ENCODE peak calls at places on chromosomes 16 and 17, in five cellular contexts. S is HepG2, U is H1, P is K562, R is GM12878. I is an unnamed sample.

GRCh38 chr17:43070872-43071271 is 45.8 kb downstream of the RND2 start:
- DNase-seq in P (no peak), S (no peak), U (no peak), R (no peak), I (no peak)

GRCh38 chr17:80187493-80187892 is 17.7 kb downstream of the CARD14 start:
- DNase-seq in S (no peak), P (no peak), R (no peak), U (no peak), I (no peak)

GRCh38 chr17:67469208-67469980 is 92.3 kb downstream of the PITPNC1 start:
- DNase-seq in S (peak), P (no peak), U (no peak), R (no peak), I (no peak)

GRCh38 chr17:75496005-75496404 is 19.3 kb downstream of the CASKIN2 start:
- DNase-seq in R (no peak), P (no peak), U (no peak), S (no peak), I (no peak)

GRCh38 chr16:84404936-84405640 is 36.8 kb downstream of the ATP2C2 start:
- DNase-seq in U (no peak), P (no peak), S (no peak), R (no peak), I (no peak)

GRCh38 chr17:39652635-39653315 is 12.4 kb upstream of the TCAP start:
- DNase-seq in S (peak), P (no peak), U (no peak), R (no peak), I (no peak)

GRCh38 chr17:64964796-64965195 is 45.5 kb upstream of the LRRC37A3 start:
- DNase-seq in S (no peak), U (no peak), P (no peak), R (no peak), I (no peak)

GRCh38 chr17:55996826-55997225 is 156.4 kb upstream of the ANKFN1 start:
- DNase-seq in P (no peak), U (no peak), R (no peak), S (no peak), I (no peak)

GRCh38 chr17:37131064-37131463 is 182.3 kb downstream of the AATF start:
- DNase-seq in R (no peak), P (no peak), S (no peak), U (no peak), I (no peak)

GRCh38 chr17:1362964-1363363 is 37.1 kb downstream of the YWHAE start:
- DNase-seq in S (no peak), R (no peak), P (no peak), U (no peak), I (no peak)

GRCh38 chr17:83131268-83132011 is 52.0 kb downstream of the METRNL start:
- DNase-seq in R (no peak), P (peak), U (no peak), S (no peak), I (no peak)

GRCh38 chr17:48462946-48463345 is 32.9 kb upstream of the SKAP1 start:
- DNase-seq in S (no peak), P (no peak), U (no peak), R (no peak), I (no peak)

GRCh38 chr16:24668481-24669001 is 60.9 kb upstream of the TNRC6A start:
- DNase-seq in U (no peak), S (no peak), R (no peak), P (no peak), I (no peak)

GRCh38 chr17:15479697-15480096 is 12.3 kb upstream of the CDRT4 start:
- DNase-seq in P (no peak), S (peak), R (no peak), U (no peak), I (peak)

GRCh38 chr16:79316004-79316458 is 284.5 kb downstream of the MAF start:
- DNase-seq in P (no peak), S (no peak), R (peak), U (no peak), I (no peak)

GRCh38 chr17:32100971-32101631 is 41.2 kb upstream of the RHOT1 start:
- DNase-seq in S (no peak), U (no peak), R (no peak), P (no peak), I (no peak)

GRCh38 chr16:46745594-46745993 is 2.5 kb downstream of the MYLK3 start:
- DNase-seq in S (no peak), R (no peak), P (no peak), U (no peak), I (no peak)

GRCh38 chr16:67993207-67994036 is 5.9 kb downstream of the DPEP2 start:
- DNase-seq in P (peak), S (peak), R (no peak), U (no peak), I (peak)

GRCh38 chr16:19856120-19856519 is 28.5 kb downstream of the GPRC5B start:
- DNase-seq in R (no peak), S (no peak), P (no peak), U (no peak), I (no peak)

GRCh38 chr16:19853973-19854876 is 30.4 kb downstream of the GPRC5B start:
- DNase-seq in P (no peak), S (no peak), R (no peak), U (no peak), I (no peak)

GRCh38 chr16:19853132-19853972 is 31.3 kb downstream of the GPRC5B start:
- DNase-seq in S (no peak), P (no peak), U (no peak), R (no peak), I (no peak)

GRCh38 chr16:19850131-19850817 is 34.4 kb downstream of the GPRC5B start:
- DNase-seq in S (no peak), P (no peak), U (no peak), R (no peak), I (no peak)

DNA sequence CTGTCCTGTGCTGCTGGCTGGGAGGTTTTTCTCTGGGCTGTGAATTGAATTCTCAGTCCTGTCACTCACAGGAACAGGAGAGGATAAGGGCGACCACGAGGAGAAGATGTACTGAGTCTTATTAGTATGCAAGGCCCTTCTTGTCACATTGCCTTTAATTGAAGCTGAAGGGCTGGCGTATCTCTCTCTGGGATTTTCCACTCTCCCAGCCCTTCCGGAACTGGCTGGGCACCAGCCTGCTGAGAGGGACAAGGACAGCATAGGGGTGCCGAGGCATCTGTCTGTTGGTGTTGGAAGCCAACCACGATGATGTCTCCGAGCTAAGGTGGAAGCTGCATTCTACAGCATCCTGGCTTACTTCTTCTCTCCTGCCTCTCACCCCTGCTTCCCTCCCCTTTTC is 33.2 kb downstream of the GPRC5B start:
- DNase-seq in P (no peak), S (no peak), U (no peak), R (no peak), I (no peak)
- TF ChIP-seq ATF3 in P (no peak), S (no peak), U (no peak), R (no peak), I (no peak)

DNA sequence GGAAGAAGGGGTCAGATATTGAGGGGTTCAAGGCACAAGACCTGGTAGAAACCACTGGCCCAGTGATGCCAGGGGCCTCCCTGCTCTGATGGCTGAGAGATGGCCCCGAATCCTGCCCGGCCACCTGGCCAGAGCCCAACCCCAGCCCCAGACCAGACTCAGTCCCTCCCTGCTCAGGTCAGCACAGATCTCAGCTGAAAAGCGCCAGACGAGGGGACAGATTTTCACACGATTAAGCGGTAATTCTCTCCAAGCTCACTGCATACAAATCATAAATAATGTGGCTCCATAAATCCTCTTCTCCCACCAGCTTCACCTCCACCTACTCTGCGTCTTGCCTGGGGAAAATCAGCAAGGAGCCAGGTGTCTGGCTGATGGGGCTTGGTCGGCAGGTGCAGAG is 57.1 kb downstream of the ENGASE start:
- DNase-seq in U (no peak), S (no peak), R (no peak), P (no peak), I (no peak)
- H3K27ac ChIP-seq in U (no peak), S (no peak), R (no peak), P (no peak), I (no peak)

GRCh38 chr17:33227911-33228310 is 65.2 kb downstream of the ASIC2 start:
- DNase-seq in U (no peak), S (no peak), P (no peak), R (no peak), I (no peak)
- TF ChIP-seq JUND in U (no peak), S (no peak), P (no peak), R (no peak), I (no peak)

GRCh38 chr17:7261377-7262191 is 694 bp downstream of the CLDN7 start:
- DNase-seq in R (no peak), U (no peak), P (no peak), S (no peak), I (no peak)
- TF ChIP-seq ATF3 in R (no peak), U (no peak), P (no peak), S (no peak), I (no peak)

GRCh38 chr17:74239169-74239568 is 25.8 kb downstream of the TTYH2 start:
- DNase-seq in P (no peak), S (no peak), R (no peak), U (no peak), I (no peak)

GRCh38 chr17:74234482-74234881 is 21.1 kb downstream of the TTYH2 start:
- DNase-seq in R (no peak), S (no peak), U (no peak), P (no peak), I (no peak)

GRCh38 chr17:74235040-74235581 is 21.7 kb downstream of the TTYH2 start:
- DNase-seq in P (peak), U (no peak), R (peak), S (no peak), I (no peak)

GRCh38 chr17:74240637-74241036 is 27.3 kb downstream of the TTYH2 start:
- DNase-seq in U (no peak), S (no peak), P (no peak), R (no peak), I (no peak)

GRCh38 chr17:74237321-74237720 is 23.9 kb downstream of the TTYH2 start:
- DNase-seq in R (no peak), S (no peak), P (no peak), U (no peak), I (no peak)
- H3K27ac ChIP-seq in R (no peak), S (no peak), P (no peak), U (no peak), I (no peak)

I was measured in HCT116.